ENCODE peak calls at places on chromosomes 11 and 22, in five cellular contexts. M is nucleus accumbens, Z is left lung, O is DMS79, Y is lower lobe of right lung. I is an unnamed sample.

GRCh38 chr22:48881326-48881980 is 946.2 kb downstream of the BRD1 start:
- DNase-seq in M (no peak), Z (peak), O (no peak), Y (peak), I (no peak)

GRCh38 chr11:70377645-70378044 is 20.7 kb upstream of the CTTN start:
- DNase-seq in M (no peak), Z (no peak), O (no peak), Y (no peak), I (no peak)

GRCh38 chr11:67118059-67118766 is 850 bp upstream of the KDM2A start:
- DNase-seq in M (peak), Z (peak), O (no peak), Y (peak), I (peak)

GRCh38 chr11:96012086-96012824 is 88.3 kb upstream of the MTMR2 start:
- DNase-seq in M (peak), Z (no peak), O (no peak), Y (peak), I (no peak)

GRCh38 chr11:70498171-70498571 is 99.8 kb downstream of the CTTN start:
- DNase-seq in M (no peak), Z (peak), O (no peak), Y (peak), I (no peak)

GRCh38 chr11:82494988-82495432 is 238.7 kb downstream of the FAM181B start:
- DNase-seq in M (no peak), Z (no peak), O (no peak), Y (no peak), I (no peak)

GRCh38 chr11:103798029-103798428 is 238.4 kb upstream of the DDI1 start:
- DNase-seq in M (no peak), Z (no peak), O (no peak), Y (no peak), I (no peak)

GRCh38 chr11:34339149-34340064 is 18.4 kb downstream of the ABTB2 start:
- DNase-seq in M (no peak), Z (no peak), O (no peak), Y (peak), I (no peak)

GRCh38 chr11:109704432-109704831 is 282.4 kb downstream of the C11orf87 start:
- DNase-seq in M (no peak), Z (no peak), O (peak), Y (no peak), I (no peak)

GRCh38 chr11:120950880-120951279 is 73.0 kb upstream of the TBCEL start:
- DNase-seq in M (no peak), Z (no peak), O (no peak), Y (no peak), I (no peak)

GRCh38 chr11:90558328-90558865 is 335.5 kb upstream of the CHORDC1 start:
- DNase-seq in M (no peak), Z (no peak), O (no peak), Y (no peak), I (no peak)

GRCh38 chr11:36431429-36432092 is 78.5 kb downstream of the TRAF6 start:
- DNase-seq in M (no peak), Z (no peak), O (no peak), Y (no peak), I (no peak)

GRCh38 chr11:92678212-92678611 is 291.2 kb upstream of the MTNR1B start:
- DNase-seq in M (no peak), Z (no peak), O (no peak), Y (no peak), I (no peak)

GRCh38 chr11:65817312-65817814 is 16.4 kb upstream of the SNX32 start:
- DNase-seq in M (no peak), Z (peak), O (no peak), Y (peak), I (no peak)

GRCh38 chr11:17475666-17476316 is 854 bp downstream of the ABCC8 start:
- DNase-seq in M (no peak), Z (no peak), O (no peak), Y (no peak), I (no peak)

GRCh38 chr22:23565942-23566715 is 14.0 kb downstream of the IGLL1 start:
- DNase-seq in M (no peak), Z (no peak), O (no peak), Y (no peak), I (no peak)

GRCh38 chr11:117205211-117205818 is 6.1 kb downstream of the TAGLN start:
- DNase-seq in M (no peak), Z (peak), O (no peak), Y (no peak), I (no peak)

GRCh38 chr11:129849447-129850130 is 33.9 kb downstream of the TMEM45B start:
- DNase-seq in M (no peak), Z (no peak), O (no peak), Y (no peak), I (no peak)

GRCh38 chr11:8768625-8769333 is 86.2 kb downstream of the RPL27A start:
- DNase-seq in M (no peak), Z (no peak), O (no peak), Y (no peak), I (no peak)